ENCODE peak calls at places on chromosome 18, in six cellular contexts. W is nephron progenitor cell; C is T-helper 17 cell; I is right atrium auricular region; K is HFF-Myc; L is stimulated activated CD4-positive, alpha-beta T cell treated with anti-CD3 and anti-CD28 coated beads, TNF-alpha, amount 100 ng/mL, for 4 hours. U is an unnamed sample.

GRCh38 chr18:31516432-31516831 is 18.5 kb downstream of the DSG2 start:
- DNase-seq in L (no peak), K (no peak), I (no peak), C (no peak), W (no peak), U (no peak)

GRCh38 chr18:59954746-59955145 is 55.0 kb downstream of the PMAIP1 start:
- DNase-seq in L (no peak), I (no peak), K (peak; percentile 20), C (no peak), W (no peak), U (no peak)

GRCh38 chr18:11488175-11488574 is 121.2 kb upstream of the SLC35G4 start:
- DNase-seq in C (no peak), I (no peak), L (no peak), K (no peak), W (no peak), U (no peak)

GRCh38 chr18:46387426-46388131 is 269.4 kb downstream of the LOXHD1 start:
- DNase-seq in L (no peak), W (peak; percentile 61), C (no peak), K (no peak), I (no peak), U (no peak)

GRCh38 chr18:5103693-5104092 is 93.4 kb downstream of the AKAIN1 start:
- DNase-seq in L (no peak), I (no peak), W (no peak), C (no peak), K (no peak), U (no peak)

GRCh38 chr18:12393998-12394397 is 13.7 kb upstream of the PRELID3A start:
- DNase-seq in W (no peak), I (no peak), L (no peak), C (no peak), K (no peak), U (no peak)

GRCh38 chr18:12520442-12520992 is 112.8 kb downstream of the PRELID3A start:
- DNase-seq in C (no peak), W (peak; percentile 5), K (no peak), I (no peak), L (no peak), U (no peak)

GRCh38 chr18:67385455-67385854 is 131.1 kb downstream of the DSEL start:
- DNase-seq in W (no peak), L (no peak), K (no peak), C (no peak), I (no peak), U (no peak)

GRCh38 chr18:64202836-64203235 is 53.9 kb upstream of the LINC00305 start:
- DNase-seq in C (no peak), I (no peak), W (no peak), K (no peak), L (no peak), U (no peak)

GRCh38 chr18:38453880-38454279 is 888.3 kb upstream of the CELF4 start:
- DNase-seq in C (no peak), I (no peak), L (no peak), W (no peak), K (no peak), U (no peak)

GRCh38 chr18:63730788-63731187 is 28.0 kb downstream of the SERPINB11 start:
- DNase-seq in I (no peak), W (no peak), L (no peak), C (no peak), K (no peak), U (peak; percentile 29)

GRCh38 chr18:48028716-48029115 is 98.3 kb upstream of the SMAD2 start:
- DNase-seq in C (no peak), L (no peak), K (no peak), W (no peak), I (no peak), U (no peak)

GRCh38 chr18:36533446-36534153 is 236.1 kb downstream of the FHOD3 start:
- DNase-seq in I (no peak), W (no peak), K (no peak), L (no peak), C (no peak), U (no peak)

GRCh38 chr18:76401496-76401895 is 93.5 kb downstream of the ZNF516 start:
- DNase-seq in L (no peak), I (no peak), K (no peak), W (no peak), C (no peak), U (no peak)

GRCh38 chr18:23990474-23991410 is 23.8 kb upstream of the TTC39C start:
- DNase-seq in W (no peak), I (no peak), K (no peak), L (no peak), C (no peak), U (no peak)

GRCh38 chr18:37955201-37955600 is 389.6 kb upstream of the CELF4 start:
- DNase-seq in C (no peak), W (no peak), I (no peak), K (no peak), L (no peak), U (no peak)

GRCh38 chr18:8699948-8700347 is 5.4 kb upstream of the MTCL1 start:
- DNase-seq in I (peak; percentile 16), C (no peak), L (no peak), W (no peak), K (no peak), U (no peak)

GRCh38 chr18:59008302-59008974 is 131.2 kb upstream of the SEC11C start:
- DNase-seq in K (peak; percentile 63), I (no peak), L (no peak), C (no peak), W (no peak), U (peak; percentile 41)

GRCh38 chr18:77140439-77141109 is 8.0 kb upstream of the MBP start:
- DNase-seq in L (no peak), W (no peak), I (peak; percentile 83), C (no peak), K (no peak), U (no peak)

GRCh38 chr18:57273194-57273593 is 79.2 kb upstream of the ST8SIA3 start:
- DNase-seq in C (no peak), L (no peak), I (no peak), K (no peak), W (no peak), U (peak; percentile 42)

GRCh38 chr18:52395146-52395852 is 55.3 kb downstream of the DCC start:
- DNase-seq in W (no peak), K (no peak), I (no peak), L (no peak), C (no peak), U (no peak)

GRCh38 chr18:30135938-30136337 is 906.6 kb downstream of the DSC3 start:
- DNase-seq in I (no peak), W (no peak), C (no peak), L (no peak), K (no peak), U (no peak)

GRCh38 chr18:34028341-34028740 is 196.4 kb downstream of the NOL4 start:
- DNase-seq in L (no peak), I (no peak), C (no peak), K (no peak), W (no peak), U (no peak)

GRCh38 chr18:50405582-50406271 is 30.9 kb downstream of the SKA1 start:
- DNase-seq in K (no peak), I (no peak), L (no peak), W (peak; percentile 25), C (no peak), U (peak; percentile 10)

GRCh38 chr18:12990128-12990485 is 1.1 kb upstream of the CEP192 start:
- DNase-seq in K (no peak), L (no peak), W (no peak), I (no peak), C (no peak), U (peak; percentile 5)

GRCh38 chr18:63763831-63764600 is 11.2 kb upstream of the SERPINB7 start:
- DNase-seq in I (no peak), K (no peak), C (no peak), L (no peak), W (no peak), U (no peak)